ENCODE peak calls at places on chromosome 5, in ten cellular contexts. V is mesothelial cell of epicardium, H is lower leg skin, E is uterus, P is foreskin fibroblast, S is A549, M is AG04449, U is colonic mucosa, A is transverse colon, I is endothelial cell of umbilical vein. N is an unnamed sample.

GRCh38 chr5:141100243-141100805 is at the start of gene PCDHB3:
- DNase-seq in A (no peak), U (no peak), S (no peak), I (peak), M (no peak), P (no peak), H (no peak), V (no peak), E (peak), N (peak)

GRCh38 chr5:170603578-170604565 is 100.1 kb downstream of the KCNIP1 start:
- DNase-seq in E (peak), M (no peak), U (peak), I (peak), V (peak), A (peak), S (peak), H (no peak), P (no peak), N (peak)

GRCh38 chr5:62310426-62311105 is 4.6 kb downstream of the KIF2A start:
- DNase-seq in H (no peak), P (no peak), V (no peak), A (no peak), M (no peak), I (no peak), E (no peak), U (no peak), S (no peak), N (no peak)

GRCh38 chr5:139649082-139649991 is 1.2 kb downstream of the CXXC5 start:
- DNase-seq in E (peak), M (no peak), I (no peak), P (no peak), H (no peak), S (no peak), A (peak), U (no peak), V (no peak), N (peak)

GRCh38 chr5:544675-545330 is 20.6 kb upstream of the SLC9A3 start:
- DNase-seq in E (no peak), S (no peak), U (no peak), A (no peak), I (no peak), M (no peak), H (no peak), P (no peak), V (no peak), N (peak)

GRCh38 chr5:119179857-119180641 is 109.2 kb downstream of the DMXL1 start:
- DNase-seq in A (no peak), M (no peak), P (peak), I (no peak), V (no peak), E (no peak), H (no peak), S (no peak), U (no peak), N (no peak)

GRCh38 chr5:119398713-119399492 is 43.1 kb downstream of the TNFAIP8 start:
- DNase-seq in S (no peak), I (no peak), U (peak), P (peak), H (peak), M (no peak), A (peak), V (no peak), E (peak), N (no peak)

GRCh38 chr5:10913181-10913810 is 152.3 kb upstream of the DAP start:
- DNase-seq in P (no peak), U (no peak), E (no peak), V (no peak), A (no peak), M (no peak), H (no peak), S (no peak), I (no peak), N (no peak)

GRCh38 chr5:64594025-64594424 is 88.2 kb downstream of the RGS7BP start:
- DNase-seq in V (no peak), U (no peak), H (no peak), S (no peak), I (no peak), P (no peak), E (no peak), A (no peak), M (no peak), N (no peak)

GRCh38 chr5:83509535-83509934 is 38.0 kb downstream of the VCAN start:
- DNase-seq in P (no peak), E (peak), V (no peak), H (no peak), U (no peak), M (no peak), S (no peak), I (peak), A (no peak), N (no peak)

GRCh38 chr5:172703952-172704351 is 62.9 kb downstream of the NEURL1B start:
- DNase-seq in S (no peak), V (no peak), E (no peak), P (no peak), H (no peak), M (no peak), A (no peak), I (no peak), U (no peak), N (no peak)

GRCh38 chr5:134142806-134143205 is 28.3 kb downstream of the TCF7 start:
- DNase-seq in S (no peak), I (no peak), U (peak), P (no peak), E (no peak), M (no peak), H (peak), A (no peak), V (peak), N (no peak)

GRCh38 chr5:78699565-78700143 is 51.1 kb upstream of the LHFPL2 start:
- DNase-seq in I (peak), U (peak), P (peak), M (peak), E (no peak), S (peak), H (peak), V (no peak), A (peak), N (no peak)

GRCh38 chr5:151068189-151068570 is 12.7 kb downstream of the TNIP1 start:
- DNase-seq in V (no peak), E (no peak), I (peak), U (no peak), P (no peak), M (no peak), A (no peak), S (no peak), H (no peak), N (no peak)

GRCh38 chr5:179762781-179763176 is 30.2 kb downstream of the MAML1 start:
- DNase-seq in E (no peak), I (no peak), U (no peak), S (no peak), P (peak), M (no peak), A (no peak), V (no peak), H (no peak), N (no peak)

GRCh38 chr5:14187660-14188059 is 44.5 kb downstream of the TRIO start:
- DNase-seq in P (no peak), M (no peak), I (peak), E (no peak), V (no peak), A (no peak), S (no peak), H (no peak), U (no peak), N (no peak)

GRCh38 chr5:132438931-132439330 is 51.6 kb downstream of the IRF1 start:
- DNase-seq in U (no peak), E (peak), P (no peak), I (no peak), S (no peak), A (no peak), H (no peak), V (no peak), M (no peak), N (no peak)

GRCh38 chr5:78283105-78283504 is 11.4 kb downstream of the AP3B1 start:
- DNase-seq in A (no peak), E (no peak), P (no peak), I (no peak), V (no peak), S (no peak), U (no peak), H (no peak), M (no peak), N (no peak)

GRCh38 chr5:177509361-177509951 is at the start of gene DOK3:
- DNase-seq in I (peak), M (no peak), H (no peak), U (peak), S (no peak), E (no peak), A (peak), V (no peak), P (no peak), N (peak)
- TF ChIP-seq CTCF in I (no peak), M (no peak), H (no peak), U (no peak), S (no peak), E (no peak), A (no peak), V (no peak), P (no peak), N (no peak)

GRCh38 chr5:67375606-67376005 is 179.0 kb upstream of the CD180 start:
- DNase-seq in I (no peak), A (no peak), U (no peak), M (no peak), P (no peak), H (no peak), V (no peak), S (no peak), E (no peak), N (peak)
- TF ChIP-seq CTCF in I (no peak), A (no peak), U (no peak), M (no peak), P (no peak), H (no peak), V (no peak), S (no peak), E (no peak), N (peak)

DNA sequence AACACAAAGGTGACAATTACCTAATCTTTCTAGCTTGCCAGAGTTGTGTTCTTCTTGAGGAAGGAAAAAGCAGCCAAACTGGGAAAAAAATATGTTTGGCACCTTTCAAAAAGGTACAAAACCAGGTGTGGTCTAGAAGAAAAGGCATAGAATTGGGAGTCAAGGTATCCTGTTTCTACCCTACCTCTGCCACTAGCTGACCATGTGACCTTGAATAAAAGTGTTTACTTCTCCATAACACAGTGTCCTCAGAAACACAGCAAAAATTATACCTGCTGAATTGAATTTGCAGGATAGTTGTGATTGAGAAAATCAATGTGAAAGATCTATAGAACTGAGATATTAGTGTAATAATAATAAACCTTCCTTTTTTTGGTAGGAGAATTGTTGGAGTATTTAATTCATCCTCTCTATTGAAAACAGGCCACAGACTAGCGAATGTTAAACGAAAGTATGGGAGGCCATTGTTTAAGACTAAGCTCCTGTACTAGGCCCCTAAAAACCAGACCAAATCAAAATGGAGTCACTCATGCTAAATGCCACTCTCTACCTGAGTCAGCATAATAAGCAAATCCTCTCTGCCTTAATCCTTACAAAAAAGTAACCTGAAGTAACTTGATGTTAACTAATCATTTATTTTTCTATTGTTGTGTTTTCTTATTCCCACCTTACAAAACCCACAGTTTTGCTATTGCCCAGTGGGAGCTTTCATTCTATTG is 12.6 kb downstream of the CYFIP2 start:
- DNase-seq in H (no peak), S (no peak), A (no peak), V (no peak), E (no peak), U (no peak), I (no peak), M (no peak), P (no peak), N (no peak)
- TF ChIP-seq CTCF in H (no peak), S (no peak), A (no peak), V (no peak), E (no peak), U (no peak), I (no peak), M (no peak), P (no peak), N (no peak)

GRCh38 chr5:56303511-56303910 is 70.4 kb upstream of the ANKRD55 start:
- DNase-seq in M (no peak), P (no peak), U (no peak), E (no peak), A (no peak), I (peak), V (no peak), H (no peak), S (no peak), N (no peak)
- TF ChIP-seq CTCF in M (no peak), P (no peak), U (no peak), E (no peak), A (no peak), I (no peak), V (no peak), H (no peak), S (no peak), N (no peak)

DNA sequence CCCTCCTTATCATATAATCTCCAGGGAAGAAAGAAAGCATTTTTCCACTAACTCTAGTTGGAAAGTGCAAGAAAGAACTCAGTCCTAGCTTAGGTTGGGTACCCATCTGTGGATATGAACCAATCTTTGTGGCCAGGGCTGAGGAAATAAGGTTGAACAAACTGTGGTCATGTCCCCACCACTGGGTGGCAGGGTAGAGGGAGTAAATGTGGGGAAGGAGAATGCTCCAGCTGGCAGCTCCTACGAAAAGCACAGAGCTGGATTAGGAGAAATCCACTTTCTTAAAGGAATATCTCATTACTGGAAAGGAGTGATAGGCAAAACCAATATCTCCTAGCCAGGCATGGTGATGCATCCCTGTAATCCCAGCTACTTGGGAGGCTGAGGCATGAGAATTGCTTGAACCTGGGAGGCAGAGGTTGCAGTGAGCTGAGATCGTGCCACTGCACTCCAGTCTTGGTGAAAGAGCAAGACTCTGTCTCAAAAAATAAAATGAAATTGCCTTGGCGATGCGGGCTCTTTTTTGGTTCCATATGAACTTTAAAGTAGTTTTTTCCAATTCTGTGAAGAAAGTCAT is 175.1 kb downstream of the CCDC192 start:
- DNase-seq in S (peak), M (no peak), H (no peak), I (peak), V (no peak), A (peak), P (no peak), E (no peak), U (peak), N (peak)
- TF ChIP-seq CTCF in S (peak), M (peak), H (no peak), I (peak), V (no peak), A (peak), P (peak), E (no peak), U (no peak), N (no peak)

GRCh38 chr5:41115281-41115680 is 44.1 kb upstream of the MROH2B start:
- DNase-seq in U (no peak), S (no peak), M (peak), A (no peak), E (no peak), I (no peak), P (no peak), H (no peak), V (no peak), N (no peak)

GRCh38 chr5:41120600-41120999 is 49.5 kb upstream of the MROH2B start:
- DNase-seq in I (no peak), A (no peak), H (no peak), U (no peak), S (no peak), P (no peak), V (no peak), E (no peak), M (no peak), N (no peak)

GRCh38 chr5:41112486-41113455 is 41.6 kb upstream of the MROH2B start:
- DNase-seq in E (peak), M (peak), U (no peak), V (no peak), A (no peak), P (no peak), H (no peak), I (no peak), S (no peak), N (no peak)

GRCh38 chr5:41122459-41122858 is 51.3 kb upstream of the MROH2B start:
- DNase-seq in U (no peak), I (no peak), P (no peak), E (no peak), M (no peak), V (no peak), S (no peak), A (no peak), H (no peak), N (no peak)

DNA sequence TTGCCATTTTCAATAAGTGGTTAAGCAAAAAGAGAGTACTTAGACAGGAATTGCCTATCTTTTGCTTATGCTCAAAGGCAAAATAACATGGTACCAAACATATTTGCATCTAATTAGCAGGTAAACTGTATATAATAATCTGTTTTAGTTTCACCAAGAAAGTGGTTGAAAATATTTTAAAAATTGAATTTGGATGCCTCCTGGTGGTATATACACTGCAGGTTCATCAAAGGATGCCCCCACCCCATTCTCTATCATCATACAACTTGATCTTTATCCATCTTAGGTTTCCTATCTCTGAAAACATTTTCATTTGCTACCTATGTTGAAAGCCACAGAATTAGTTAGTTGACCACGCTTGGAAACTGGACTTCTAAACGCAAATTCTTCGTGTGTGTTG is 47.0 kb upstream of the MROH2B start:
- DNase-seq in I (no peak), V (no peak), A (no peak), H (no peak), E (no peak), U (no peak), M (no peak), P (no peak), S (no peak), N (no peak)
- TF ChIP-seq CTCF in I (no peak), V (no peak), A (no peak), H (no peak), E (no peak), U (no peak), M (no peak), P (no peak), S (no peak), N (no peak)

GRCh38 chr5:111685969-111686368 is 71.0 kb downstream of the NREP start:
- DNase-seq in U (no peak), S (peak), V (no peak), M (no peak), A (no peak), I (no peak), P (no peak), E (no peak), H (no peak), N (no peak)
- TF ChIP-seq CTCF in U (no peak), S (peak), V (no peak), M (no peak), A (no peak), I (no peak), P (no peak), E (no peak), H (no peak), N (peak)

N was measured in activated CD8-positive, alpha-beta T cell treated with anti-CD3 and anti-CD28 coated beads for 36 hours.